ENCODE peak calls at places on chromosomes 4 and X, in eight cellular contexts. D is astrocyte of the spinal cord, Z is heart left ventricle, W is neural crest cell, Y is PC-9, B is glutamatergic neuron, N is H9, L is bronchial epithelial cell. P is an unnamed sample.

GRCh38 chr4:5385741-5386251 is 322.6 kb downstream of the EVC2 start:
- DNase-seq in B (no peak), Z (no peak), Y (no peak), N (no peak), W (no peak), D (no peak), L (no peak), P (no peak)

GRCh38 chrX:8845469-8845868 is 44.3 kb upstream of the FAM9A start:
- DNase-seq in Y (no peak), L (no peak), B (no peak), W (no peak), Z (no peak), N (no peak), D (no peak), P (no peak)

GRCh38 chr4:140996757-140997156 is 136.5 kb downstream of the RNF150 start:
- DNase-seq in W (no peak), L (no peak), Z (no peak), B (no peak), Y (no peak), D (peak; percentile 90), N (no peak), P (no peak)

GRCh38 chr4:3871181-3871852 is 105.1 kb downstream of the ADRA2C start:
- DNase-seq in B (peak; percentile 85), D (no peak), L (no peak), Y (no peak), Z (no peak), N (peak; percentile 94), W (peak; percentile 50), P (peak; percentile 79)

GRCh38 chr4:16021804-16022560 is 59.0 kb upstream of the FGFBP2 start:
- DNase-seq in L (no peak), Y (no peak), D (no peak), W (no peak), B (no peak), N (no peak), Z (no peak), P (no peak)

GRCh38 chrX:124940536-124940935 is 379.1 kb upstream of the TEX13C start:
- DNase-seq in W (no peak), Y (no peak), D (no peak), Z (no peak), L (no peak), N (no peak), B (no peak), P (no peak)

GRCh38 chrX:77160301-77160700 is 286.9 kb upstream of the FGF16 start:
- DNase-seq in W (no peak), Z (no peak), B (peak; percentile 29), L (no peak), Y (peak; percentile 8), D (no peak), N (peak; percentile 65), P (no peak)

GRCh38 chr4:111127842-111128241 is 505.0 kb upstream of the PITX2 start:
- DNase-seq in Z (no peak), Y (no peak), N (no peak), W (no peak), D (no peak), L (no peak), B (no peak), P (no peak)

GRCh38 chr4:64682946-64683345 is 273.7 kb upstream of the TECRL start:
- DNase-seq in Z (no peak), D (no peak), L (no peak), B (no peak), W (no peak), N (no peak), Y (no peak), P (no peak)

GRCh38 chr4:163395758-163396157 is 52.1 kb downstream of the NPY5R start:
- DNase-seq in D (no peak), L (no peak), Z (no peak), N (no peak), Y (no peak), W (no peak), B (no peak), P (no peak)

GRCh38 chr4:53194727-53195126 is 171.1 kb downstream of the SCFD2 start:
- DNase-seq in D (no peak), L (no peak), B (no peak), Z (no peak), N (no peak), Y (no peak), W (no peak), P (no peak)

DNA sequence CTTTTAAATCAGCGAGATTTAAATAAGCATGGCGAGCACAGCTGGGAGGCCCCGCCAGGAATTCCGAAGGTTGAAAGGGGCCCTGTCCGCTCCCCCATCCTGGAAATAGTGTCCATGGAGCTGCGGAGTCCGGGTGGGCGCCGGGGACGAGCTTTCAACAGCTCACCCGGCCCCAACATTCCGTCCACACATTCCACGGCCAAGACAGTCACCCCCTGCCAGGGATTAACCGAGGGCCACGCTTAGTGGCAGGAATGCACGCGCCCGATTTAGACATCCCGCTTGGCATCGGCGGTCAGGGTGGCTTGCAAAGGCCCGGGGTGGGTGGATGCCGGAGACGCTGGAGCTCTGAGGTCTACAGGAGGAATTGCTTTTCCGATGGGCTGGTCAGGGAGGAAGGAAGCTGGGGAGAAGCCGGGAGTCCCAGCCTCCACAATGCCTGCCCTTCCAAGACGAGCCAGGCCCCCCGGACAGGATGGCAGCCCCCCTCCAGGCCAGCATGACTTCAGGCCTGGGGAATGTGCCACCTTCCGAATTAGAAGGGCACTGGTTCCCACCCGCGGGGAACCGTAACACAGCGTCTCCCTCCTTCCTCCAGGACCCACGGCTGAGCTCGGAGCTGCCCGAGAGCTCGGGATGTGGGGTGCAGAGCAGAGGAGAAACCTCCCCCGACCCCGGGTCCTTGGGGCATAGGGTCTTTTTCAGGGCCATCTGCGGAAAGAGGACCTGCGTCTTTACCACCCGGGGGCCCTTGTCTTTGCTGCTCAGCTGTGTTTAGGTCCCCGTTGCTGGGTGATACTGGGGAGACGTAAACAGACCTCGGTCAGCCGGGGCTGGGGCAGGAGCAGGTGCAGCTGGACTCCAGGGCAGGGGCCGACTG is 26.9 kb upstream of the PPP2R3B start:
- DNase-seq in N (peak; percentile 71), D (peak; percentile 50), B (no peak), Y (no peak), L (no peak), W (peak; percentile 20), Z (peak; percentile 78), P (no peak)
- TF ChIP-seq CTCF in N (peak; percentile 30), D (no peak), B (no peak), Y (no peak), L (no peak), W (no peak), Z (peak; percentile 41), P (peak; percentile 12)

GRCh38 chr4:143025111-143025704 is 159.5 kb upstream of the USP38 start:
- DNase-seq in B (no peak), W (no peak), D (peak; percentile 65), N (peak; percentile 53), L (peak; percentile 57), Z (no peak), Y (peak; percentile 8), P (no peak)
- TF ChIP-seq CTCF in B (no peak), W (peak; percentile 47), D (peak; percentile 29), N (peak; percentile 73), L (no peak), Z (peak; percentile 35), Y (peak; percentile 35), P (peak; percentile 54)

GRCh38 chr4:75708218-75708691 is 16.1 kb upstream of the USO1 start:
- DNase-seq in Y (no peak), Z (no peak), W (no peak), N (no peak), D (no peak), B (no peak), L (no peak), P (no peak)
- TF ChIP-seq CTCF in Y (no peak), Z (no peak), W (peak; percentile 27), N (peak; percentile 78), D (peak; percentile 23), B (no peak), L (no peak), P (peak; percentile 34)

GRCh38 chr4:82721819-82722423 is 76.7 kb downstream of the SCD5 start:
- DNase-seq in B (peak; percentile 27), W (no peak), Y (peak; percentile 18), N (no peak), Z (no peak), L (peak; percentile 26), D (no peak), P (no peak)
- TF ChIP-seq CTCF in B (no peak), W (peak; percentile 60), Y (peak; percentile 57), N (peak; percentile 38), Z (peak; percentile 27), L (peak; percentile 47), D (peak; percentile 52), P (peak; percentile 44)